ENCODE peak calls at places on chromosome 17, in nine cellular contexts. J is CD4-positive, alpha-beta T cell; B is BE2C; H is ascending aorta; S is HAP-1; D is cardiac muscle cell; V is A673; C is naive thymus-derived CD4-positive, alpha-beta T cell; I is dorsolateral prefrontal cortex. G is an unnamed sample. For H3K27me3, the result is how much of the 10 kb centered on the place peaks cover.

GRCh38 chr17:65283704-65284103 is 146.5 kb downstream of the RGS9 start:
- DNase-seq in B (no peak), H (peak), J (no peak), V (no peak), S (no peak), D (no peak), I (no peak), C (no peak), G (no peak)

GRCh38 chr17:27836651-27837050 is 36.3 kb upstream of the NOS2 start:
- DNase-seq in S (no peak), V (no peak), B (no peak), H (no peak), C (no peak), J (no peak), I (no peak), D (no peak), G (no peak)

GRCh38 chr17:69460963-69461922 is 46.7 kb downstream of the MAP2K6 start:
- DNase-seq in S (no peak), D (no peak), J (no peak), B (no peak), V (no peak), I (no peak), H (no peak), C (no peak), G (no peak)

GRCh38 chr17:58336456-58337094 is 8.0 kb upstream of the TSPOAP1 start:
- DNase-seq in S (no peak), D (peak), B (no peak), H (no peak), I (no peak), V (no peak), C (no peak), J (no peak), G (peak)

GRCh38 chr17:6427284-6427781 is 7.6 kb downstream of the AIPL1 start:
- DNase-seq in D (peak), J (no peak), I (no peak), H (no peak), S (no peak), C (no peak), V (no peak), B (no peak), G (no peak)

GRCh38 chr17:64466019-64466735 is 17.3 kb downstream of the MILR1 start:
- DNase-seq in I (no peak), H (no peak), C (no peak), B (no peak), S (no peak), D (no peak), V (peak), J (no peak), G (peak)

GRCh38 chr17:60161598-60162330 is 12.0 kb downstream of the CA4 start:
- DNase-seq in C (no peak), S (no peak), J (no peak), I (peak), V (no peak), B (no peak), D (no peak), H (peak), G (peak)

GRCh38 chr17:14061666-14062560 is 7.4 kb upstream of the COX10 start:
- DNase-seq in C (no peak), V (no peak), S (no peak), D (peak), I (no peak), B (no peak), H (no peak), J (no peak), G (no peak)

GRCh38 chr17:77959926-77960521 is 1.5 kb downstream of the TNRC6C start:
- DNase-seq in B (no peak), C (no peak), S (peak), V (peak), H (no peak), I (no peak), D (peak), J (peak), G (no peak)

GRCh38 chr17:81162491-81162890 is 2.8 kb upstream of the PVALEF start:
- DNase-seq in B (peak), J (no peak), D (no peak), V (no peak), S (no peak), I (no peak), C (no peak), H (no peak), G (no peak)

GRCh38 chr17:35002876-35003551 is 22.7 kb downstream of the LIG3 start:
- DNase-seq in V (no peak), J (no peak), I (peak), D (peak), C (no peak), B (no peak), S (no peak), H (no peak), G (no peak)

GRCh38 chr17:79224476-79224875 is 149.9 kb downstream of the ENGASE start:
- DNase-seq in J (no peak), I (no peak), H (no peak), B (no peak), D (no peak), S (no peak), V (no peak), C (no peak), G (no peak)

DNA sequence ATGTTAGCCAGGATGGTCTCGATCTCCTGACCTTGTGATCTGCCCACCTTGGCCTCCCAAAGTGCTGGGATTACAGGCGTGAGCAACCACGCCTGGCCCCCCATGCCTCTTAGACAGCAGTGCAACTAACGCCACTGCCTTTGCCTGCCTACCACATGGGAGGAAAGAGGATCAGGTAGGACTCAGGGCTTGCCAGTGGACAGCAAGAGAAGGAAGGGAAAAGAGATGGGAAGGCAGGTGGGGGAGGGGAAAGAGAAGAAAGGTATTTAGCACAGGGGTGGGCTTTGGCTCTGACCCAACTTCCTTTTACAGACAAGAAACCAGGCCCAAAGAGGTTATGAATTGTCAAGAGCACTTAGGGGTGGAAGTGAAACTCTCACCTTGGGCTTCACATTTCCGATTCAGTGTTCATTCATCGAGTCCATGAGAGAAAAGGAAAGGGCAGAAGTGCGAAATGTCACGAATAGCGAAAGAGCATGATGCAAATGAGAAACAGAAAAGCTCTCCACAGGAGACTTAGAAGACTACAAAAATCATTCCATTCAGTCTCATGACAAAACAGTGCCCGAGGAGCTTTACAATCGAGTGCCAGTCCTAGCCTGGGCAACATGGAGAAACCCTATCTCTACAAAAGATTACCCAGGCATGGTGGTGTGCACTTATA is 36.4 kb downstream of the CDK5R1 start:
- DNase-seq in S (no peak), J (no peak), I (no peak), V (no peak), H (no peak), C (no peak), D (no peak), B (no peak), G (no peak)
- H3K27me3 ChIP-seq in S (under half), J (under half), I (under half), V (under half), H (under half), C (under half), D (under half), B (under half), G (under half)

GRCh38 chr17:82380860-82381702 is 9.5 kb downstream of the UTS2R start:
- DNase-seq in C (no peak), B (no peak), H (no peak), J (no peak), V (no peak), D (peak), S (no peak), I (no peak), G (no peak)

GRCh38 chr17:82376042-82376730 is 4.6 kb downstream of the UTS2R start:
- DNase-seq in B (no peak), H (no peak), D (no peak), V (no peak), S (no peak), I (no peak), J (no peak), C (no peak), G (no peak)

GRCh38 chr17:82378741-82379021 is 7.1 kb downstream of the UTS2R start:
- DNase-seq in D (no peak), J (no peak), I (no peak), H (no peak), C (no peak), V (no peak), S (no peak), B (no peak), G (no peak)

GRCh38 chr17:82375359-82376041 is 3.9 kb downstream of the UTS2R start:
- DNase-seq in V (no peak), J (no peak), H (no peak), B (no peak), C (no peak), S (no peak), I (no peak), D (no peak), G (no peak)

DNA sequence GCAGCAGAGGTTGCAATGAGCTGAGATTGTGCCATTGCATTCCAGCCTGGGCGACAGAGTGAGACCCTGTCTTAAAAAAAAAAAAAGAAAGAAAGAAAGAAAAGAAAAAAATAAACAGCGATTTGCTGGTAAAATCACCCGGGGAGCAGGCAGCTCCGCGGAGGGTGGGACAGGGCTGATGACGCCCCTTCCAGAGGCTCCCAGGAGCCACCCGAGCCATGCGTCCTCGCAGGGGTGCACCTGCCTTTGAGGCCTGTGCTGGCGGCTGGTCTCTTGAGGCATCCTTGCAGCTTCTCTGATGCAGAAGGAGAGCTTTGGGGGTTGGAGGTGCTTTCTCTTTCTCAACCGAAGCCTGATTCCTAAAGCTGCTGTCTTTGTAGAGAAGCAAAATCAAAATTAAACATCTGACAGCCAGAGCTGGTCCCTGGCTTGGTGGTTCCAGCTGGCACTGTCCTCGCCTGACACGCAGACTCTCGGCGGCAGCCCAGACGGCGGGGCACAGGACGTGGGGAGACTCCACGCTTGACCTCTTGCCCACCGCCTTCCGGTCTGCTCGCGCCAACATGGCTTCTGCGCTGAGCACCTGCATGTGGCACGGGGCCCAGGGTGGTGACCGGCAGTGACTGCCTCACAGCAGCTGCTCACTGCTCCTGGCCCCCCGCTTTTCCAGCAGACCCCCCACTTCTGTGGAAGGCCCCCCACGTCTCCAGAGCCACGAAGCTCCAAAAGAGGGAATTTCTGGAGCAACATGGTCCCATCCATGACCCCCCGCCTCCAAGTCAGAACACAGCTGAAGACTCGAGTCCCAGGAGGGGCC is 6.6 kb downstream of the UTS2R start:
- DNase-seq in J (no peak), V (no peak), C (no peak), H (no peak), B (no peak), I (no peak), S (no peak), D (no peak), G (no peak)
- H3K27me3 ChIP-seq in J (under half), V (under half), C (under half), H (under half), B (half or more), I (under half), S (under half), D (under half), G (half or more)

GRCh38 chr17:32875230-32875903 is 1.6 kb downstream of the MYO1D start:
- DNase-seq in H (no peak), C (no peak), B (no peak), S (no peak), J (no peak), I (no peak), V (no peak), D (no peak), G (no peak)

GRCh38 chr17:32876414-32877163 is at the start of gene MYO1D:
- DNase-seq in I (no peak), D (no peak), J (peak), C (no peak), B (peak), S (no peak), V (peak), H (peak), G (peak)

GRCh38 chr17:32877164-32877764 is 340 bp upstream of the MYO1D start:
- DNase-seq in B (peak), V (peak), S (peak), D (peak), C (peak), H (peak), I (peak), J (peak), G (peak)

GRCh38 chr17:32878211-32878610 is 1.3 kb upstream of the MYO1D start:
- DNase-seq in H (peak), C (no peak), I (peak), D (peak), V (no peak), B (no peak), J (no peak), S (no peak), G (peak)

GRCh38 chr17:32875904-32876413 is 965 bp downstream of the MYO1D start:
- DNase-seq in D (peak), H (no peak), V (peak), I (no peak), C (no peak), B (no peak), S (no peak), J (no peak), G (no peak)
- H3K27me3 ChIP-seq in D (under half), H (under half), V (under half), I (under half), C (under half), B (under half), S (under half), J (under half), G (under half)

GRCh38 chr17:49895812-49896211 is 47.9 kb upstream of the TAC4 start:
- DNase-seq in C (no peak), V (no peak), H (no peak), I (no peak), D (no peak), B (no peak), J (no peak), S (no peak), G (no peak)
- H3K27me3 ChIP-seq in C (under half), V (under half), H (under half), I (under half), D (under half), B (under half), J (half or more), S (under half), G (under half)

DNA sequence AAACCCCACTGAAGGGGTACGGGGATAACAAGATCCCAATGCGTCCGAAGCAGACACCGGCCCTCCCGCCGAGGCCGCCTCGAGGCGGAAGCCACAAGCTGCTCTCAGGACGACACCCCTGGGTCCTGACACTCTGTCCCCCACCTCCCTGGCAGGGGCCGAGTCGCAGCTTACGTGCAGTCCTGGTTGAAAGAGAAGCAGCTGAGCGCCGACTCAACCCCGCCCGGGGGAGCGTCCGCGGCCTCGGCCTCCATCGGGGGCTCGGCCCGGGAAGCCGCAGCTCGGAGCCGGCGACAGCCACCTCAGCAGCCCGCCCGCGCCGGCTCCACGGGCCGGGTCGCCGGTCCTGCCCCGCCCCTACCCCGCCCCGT is at the start of gene WIPI1:
- DNase-seq in I (no peak), D (no peak), V (peak), C (peak), B (no peak), J (no peak), S (no peak), H (peak), G (peak)
- H3K27me3 ChIP-seq in I (under half), D (under half), V (under half), C (under half), B (under half), J (under half), S (under half), H (under half), G (under half)